ENCODE peak calls at places on chromosomes 16 and 17, in four cellular contexts. W, Q, H and O are unnamed samples.

GRCh38 chr17:50476545-50477315 is 1.9 kb upstream of the RSAD1 start:
- DNase-seq in W (no peak), Q (no peak), H (no peak), O (no peak)

GRCh38 chr17:5665164-5665563 is 80.9 kb upstream of the NLRP1 start:
- DNase-seq in W (no peak), Q (no peak), H (no peak), O (no peak)

GRCh38 chr17:57544381-57544780 is 200.7 kb downstream of the CCDC182 start:
- DNase-seq in W (no peak), Q (no peak), H (peak; percentile 62), O (no peak)

GRCh38 chr16:29790949-29791844 is 646 bp downstream of the KIF22 start:
- DNase-seq in W (peak; percentile 38), Q (no peak), H (peak; percentile 39), O (no peak)

GRCh38 chr17:40445769-40446468 is 2.7 kb downstream of the IGFBP4 start:
- DNase-seq in W (peak; percentile 78), Q (no peak), H (no peak), O (no peak)

GRCh38 chr17:12994341-12995074 is 23.3 kb downstream of the ELAC2 start:
- DNase-seq in W (no peak), Q (no peak), H (no peak), O (no peak)

GRCh38 chr17:42287305-42288077 is 807 bp upstream of the STAT5A start:
- DNase-seq in W (no peak), Q (peak; percentile 31), H (peak; percentile 41), O (no peak)

GRCh38 chr16:694187-694862 is 4.1 kb upstream of the WDR24 start:
- DNase-seq in W (no peak), Q (no peak), H (no peak), O (no peak)

GRCh38 chr17:32298721-32299578 is 33.3 kb downstream of the RHBDL3 start:
- DNase-seq in W (no peak), Q (no peak), H (no peak), O (no peak)

DNA sequence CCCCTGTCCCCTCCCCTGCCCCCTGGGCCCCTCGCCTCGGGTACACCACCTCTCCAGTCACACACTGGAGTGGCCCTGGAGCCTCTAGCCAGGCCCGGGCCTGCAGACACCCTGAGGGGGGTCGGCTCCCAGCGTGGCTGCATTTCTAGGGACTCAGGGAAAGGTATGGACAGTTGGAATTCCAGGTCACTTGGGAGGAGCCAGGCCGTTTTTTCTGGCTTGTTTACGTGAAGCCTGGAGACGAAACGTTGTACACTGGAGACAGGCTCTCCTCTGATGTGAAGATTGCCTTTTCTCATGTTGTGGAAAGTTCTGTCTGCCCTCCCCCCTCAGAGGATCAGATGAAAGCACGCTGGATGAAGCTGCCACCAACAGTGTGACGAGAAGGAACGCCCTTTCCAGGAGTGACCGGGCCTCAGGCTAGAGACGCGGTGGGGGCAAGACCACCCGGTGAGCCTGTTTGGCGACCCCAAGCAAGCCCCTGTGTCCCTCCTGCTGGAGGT is 4.0 kb upstream of the PPP1R27 start:
- DNase-seq in W (no peak), Q (no peak), H (no peak), O (no peak)
- H3K4me3 ChIP-seq in W (no peak overlapping the region), Q (no peak overlapping the region), H (no peak overlapping the region), O (no peak overlapping the region)

DNA sequence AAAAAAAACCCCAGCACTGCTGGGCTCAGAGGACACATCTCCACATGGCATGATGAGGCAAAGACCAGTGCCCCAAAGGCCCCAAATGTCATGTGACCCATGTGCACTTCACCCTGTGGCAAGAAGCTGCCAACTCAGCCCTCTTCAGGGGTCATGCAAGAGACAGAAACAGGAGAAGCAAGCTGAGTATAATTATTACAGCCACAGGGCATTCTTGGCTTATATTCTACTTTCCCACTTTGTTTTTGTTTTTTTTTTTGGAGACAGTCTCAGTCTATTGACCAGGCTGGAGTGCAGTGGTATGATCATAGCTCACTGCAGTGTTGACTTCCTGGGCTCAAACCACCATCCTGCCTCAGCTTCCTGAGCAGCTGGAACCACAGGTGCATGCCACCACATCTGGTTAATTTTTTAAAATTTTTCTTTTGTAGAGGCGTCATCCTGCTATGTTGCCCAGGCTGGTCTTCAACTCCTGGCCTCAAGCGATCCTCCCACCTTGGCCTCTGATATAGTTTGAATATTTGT is 32.7 kb upstream of the LITAF start:
- DNase-seq in W (no peak), Q (no peak), H (no peak), O (no peak)
- TF ChIP-seq CTCF in W (no peak), Q (no peak), H (no peak), O (no peak)

GRCh38 chr17:80889897-80890550 is 101.6 kb upstream of the CHMP6 start:
- DNase-seq in W (no peak), Q (no peak), H (no peak), O (no peak)

GRCh38 chr17:80887639-80888175 is 103.9 kb upstream of the CHMP6 start:
- DNase-seq in W (no peak), Q (no peak), H (no peak), O (no peak)

GRCh38 chr17:80889231-80889896 is 102.3 kb upstream of the CHMP6 start:
- DNase-seq in W (no peak), Q (no peak), H (no peak), O (no peak)

GRCh38 chr17:80886641-80887573 is 104.7 kb upstream of the CHMP6 start:
- DNase-seq in W (no peak), Q (no peak), H (peak; percentile 64), O (no peak)

DNA sequence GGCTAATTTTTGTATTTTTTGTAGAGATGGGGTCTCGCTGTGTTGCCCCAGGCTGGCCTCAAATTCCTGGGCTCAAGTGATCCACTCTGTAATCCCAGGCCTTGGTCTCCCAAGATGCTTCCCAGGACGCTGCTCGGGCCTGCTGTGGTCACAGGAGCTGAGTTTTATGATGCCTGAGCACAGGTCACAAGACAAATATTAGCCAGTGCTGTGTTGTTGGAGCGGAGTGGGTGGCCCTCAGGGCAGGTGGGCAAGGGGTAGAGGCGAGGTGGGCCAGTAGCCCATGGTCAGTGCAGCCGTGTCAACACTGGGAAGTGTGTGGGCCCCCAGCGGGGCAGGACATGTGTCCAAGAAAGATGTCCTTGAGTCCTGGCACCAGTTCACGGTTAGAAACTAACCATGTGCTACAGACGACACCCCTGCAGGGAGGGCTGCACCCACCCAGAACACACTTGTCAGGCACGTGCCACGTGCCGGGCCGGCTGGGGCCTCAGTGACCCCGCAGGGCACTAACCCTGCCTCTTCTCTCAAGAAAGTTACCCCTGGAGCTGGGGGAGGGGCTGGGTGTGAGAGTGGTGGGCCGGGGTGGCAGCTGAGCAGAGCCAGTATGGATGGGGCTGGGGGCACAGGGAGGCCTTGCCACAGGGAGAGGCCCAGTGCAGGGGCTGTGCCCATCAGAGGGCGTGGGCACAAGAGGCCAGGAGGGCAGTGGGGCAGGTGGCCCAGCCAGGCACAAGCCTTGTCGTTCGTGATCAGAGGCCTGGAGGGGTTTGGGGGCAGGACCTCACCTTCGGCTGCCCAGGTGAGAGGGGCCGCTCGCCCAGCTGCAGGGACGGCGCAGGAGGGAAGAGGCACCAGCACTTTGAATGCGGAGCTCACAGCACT is 103.1 kb upstream of the CHMP6 start:
- DNase-seq in W (no peak), Q (no peak), H (no peak), O (no peak)
- H3K4me3 ChIP-seq in W (no peak overlapping the region), Q (no peak overlapping the region), H (no peak overlapping the region), O (no peak overlapping the region)

GRCh38 chr17:19978206-19978802 is 676 bp upstream of the AKAP10 start:
- DNase-seq in W (no peak), Q (no peak), H (no peak), O (no peak)
- TF ChIP-seq CTCF in W (no peak), Q (no peak), H (no peak), O (no peak)

GRCh38 chr17:68201425-68201785 is 46.4 kb upstream of the AMZ2 start:
- DNase-seq in W (no peak), Q (no peak), H (no peak), O (no peak)

GRCh38 chr17:68197997-68198930 is 49.6 kb upstream of the AMZ2 start:
- DNase-seq in W (peak; percentile 24), Q (peak; percentile 45), H (peak; percentile 46), O (no peak)

GRCh38 chr17:68198931-68199836 is 48.7 kb upstream of the AMZ2 start:
- DNase-seq in W (peak; percentile 41), Q (no peak), H (peak; percentile 72), O (no peak)

GRCh38 chr17:68199837-68200688 is 47.8 kb upstream of the AMZ2 start:
- DNase-seq in W (no peak), Q (no peak), H (peak; percentile 46), O (no peak)

GRCh38 chr17:68200689-68201424 is 47.0 kb upstream of the AMZ2 start:
- DNase-seq in W (peak; percentile 77), Q (peak; percentile 80), H (peak; percentile 94), O (peak; percentile 30)
- H3K4me3 ChIP-seq in W (peak overlapping the region; percentile 15), Q (peak overlapping the region; percentile 36), H (peak overlapping the region; percentile 29), O (peak overlapping the region; percentile 11)

GRCh38 chr16:24572069-24572468 is 32.7 kb downstream of the RBBP6 start:
- DNase-seq in W (no peak), Q (no peak), H (no peak), O (no peak)

GRCh38 chr16:24562811-24563210 is 23.4 kb downstream of the RBBP6 start:
- DNase-seq in W (no peak), Q (no peak), H (no peak), O (no peak)

GRCh38 chr16:24573141-24573540 is 33.8 kb downstream of the RBBP6 start:
- DNase-seq in W (no peak), Q (no peak), H (no peak), O (no peak)

DNA sequence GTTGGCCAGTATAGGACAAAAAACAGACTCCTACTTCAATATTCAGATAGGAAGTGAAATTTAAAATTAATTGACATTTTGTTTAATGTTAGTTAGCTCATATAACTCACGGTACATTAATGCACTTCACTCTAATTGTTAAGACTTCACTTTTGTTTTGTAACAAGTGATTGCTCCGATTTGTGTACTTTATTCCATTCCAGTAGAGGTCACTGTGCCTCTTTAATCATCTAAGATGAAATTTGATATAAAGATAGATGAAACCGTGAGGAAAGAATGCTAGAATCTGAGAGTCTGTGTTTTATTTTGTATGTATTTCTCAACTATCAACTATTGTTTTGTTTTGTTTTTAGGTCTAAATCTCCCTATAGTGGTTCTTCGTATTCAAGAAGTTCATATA is 29.0 kb downstream of the RBBP6 start:
- DNase-seq in W (no peak), Q (no peak), H (peak; percentile 25), O (no peak)
- TF ChIP-seq CTCF in W (peak; percentile 65), Q (no peak), H (peak; percentile 71), O (no peak)